ENCODE peak calls at places on chromosomes 16 and 17, in five cellular contexts. L, I, Z, N and W are unnamed samples.
A peak's percentile ranks its signal among the peaks of the same experiment; 100 is the strongest.

GRCh38 chr16:88601313-88602036 is 31.3 kb downstream of the ZC3H18 start:
- DNase-seq in I (no peak), N (no peak), L (no peak), Z (no peak), W (no peak)

GRCh38 chr17:41103896-41104295 is 1.3 kb upstream of the KRTAP4-9 start:
- DNase-seq in L (no peak), N (peak; percentile 34), I (no peak), Z (no peak), W (no peak)

GRCh38 chr17:57355090-57355859 is 99.0 kb downstream of the MSI2 start:
- DNase-seq in L (no peak), I (no peak), Z (no peak), N (no peak), W (no peak)

GRCh38 chr17:50052241-50052788 is 3.6 kb upstream of the ITGA3 start:
- DNase-seq in N (no peak), L (no peak), I (no peak), Z (no peak), W (no peak)

GRCh38 chr17:10612957-10613744 is 44.0 kb downstream of the MYH3 start:
- DNase-seq in N (peak; percentile 45), L (peak; percentile 26), Z (no peak), I (no peak), W (no peak)

GRCh38 chr16:3149630-3150345 is 15.0 kb downstream of the ZNF213 start:
- DNase-seq in I (no peak), N (peak; percentile 42), L (peak; percentile 81), Z (peak; percentile 69), W (peak; percentile 95)

GRCh38 chr17:39002991-39003715 is 36.0 kb upstream of the FBXO47 start:
- DNase-seq in Z (peak; percentile 61), I (no peak), L (no peak), N (no peak), W (no peak)

GRCh38 chr17:59388070-59388556 is 56.7 kb downstream of the YPEL2 start:
- DNase-seq in N (no peak), L (no peak), I (no peak), Z (no peak), W (no peak)

GRCh38 chr17:63224644-63225043 is 221.5 kb downstream of the CYB561 start:
- DNase-seq in N (no peak), L (no peak), I (no peak), Z (no peak), W (no peak)

GRCh38 chr17:35797370-35797769 is 1.9 kb upstream of the MMP28 start:
- DNase-seq in L (no peak), N (no peak), Z (no peak), I (no peak), W (no peak)

GRCh38 chr17:35795007-35795870 is at the start of gene MMP28:
- DNase-seq in I (peak; percentile 79), N (no peak), L (no peak), Z (peak; percentile 67), W (peak; percentile 91)

GRCh38 chr17:35797918-35798317 is 2.5 kb upstream of the MMP28 start:
- DNase-seq in Z (no peak), N (no peak), L (no peak), I (no peak), W (no peak)

GRCh38 chr17:35796942-35797341 is 1.5 kb upstream of the MMP28 start:
- DNase-seq in Z (no peak), N (no peak), L (no peak), I (no peak), W (no peak)

DNA sequence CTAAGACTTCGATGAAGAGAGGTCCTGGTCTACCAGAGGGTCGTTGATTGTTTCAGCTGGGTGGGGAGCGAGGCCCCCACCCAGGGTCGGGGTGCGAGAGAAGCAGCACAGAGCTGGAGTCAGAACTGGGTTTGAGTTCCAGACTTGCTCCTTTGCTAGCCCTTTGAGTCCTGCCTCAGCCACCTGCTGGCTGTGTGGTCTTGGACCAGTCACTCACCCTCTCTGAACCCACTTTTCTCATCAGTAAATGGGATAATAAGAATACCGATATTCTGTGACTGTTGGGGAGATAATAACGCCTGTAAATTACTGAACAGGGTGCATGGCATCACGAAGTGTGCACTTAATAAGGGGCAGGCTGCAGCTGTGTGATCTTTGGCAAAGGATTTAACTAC is 427 bp upstream of the MMP28 start:
- DNase-seq in I (no peak), Z (no peak), L (no peak), N (no peak), W (no peak)
- H3K27me3 ChIP-seq in I (no peaks in the 10 kb centered on the region), Z (peaks cover 4% of the 10 kb centered on the region), L (peaks cover 28% of the 10 kb centered on the region), N (peaks cover 65% of the 10 kb centered on the region), W (peaks cover 60% of the 10 kb centered on the region)

GRCh38 chr16:50741225-50741807 is 570 bp upstream of the CYLD start:
- DNase-seq in I (peak; percentile 64), N (no peak), L (no peak), Z (no peak), W (peak; percentile 25)

GRCh38 chr16:50742521-50743150 is 750 bp downstream of the CYLD start:
- DNase-seq in I (peak; percentile 30), N (peak; percentile 43), L (peak; percentile 17), Z (peak; percentile 65), W (peak; percentile 61)

GRCh38 chr16:50741808-50742520 is at the start of gene CYLD:
- DNase-seq in N (peak; percentile 99), Z (peak; percentile 99), L (peak; percentile 100), I (peak; percentile 100), W (peak; percentile 99)

GRCh38 chr16:50739031-50739430 is 2.9 kb upstream of the CYLD start:
- DNase-seq in L (no peak), I (no peak), Z (peak; percentile 15), N (no peak), W (no peak)

GRCh38 chr16:50740747-50741146 is 1.1 kb upstream of the CYLD start:
- DNase-seq in L (no peak), I (peak; percentile 40), N (no peak), Z (no peak), W (no peak)
- H3K4me3 ChIP-seq in L (no peak overlapping the region), I (no peak overlapping the region), N (no peak overlapping the region), Z (no peak overlapping the region), W (no peak overlapping the region)

GRCh38 chr17:4048218-4048617 is 84.0 kb upstream of the ATP2A3 start:
- DNase-seq in Z (no peak), N (no peak), I (no peak), L (peak; percentile 20), W (no peak)
- H3K36me3 ChIP-seq in Z (peaks cover 65% of the 10 kb centered on the region), N (peaks cover 52% of the 10 kb centered on the region), I (peaks cover 26% of the 10 kb centered on the region), L (peaks cover 11% of the 10 kb centered on the region), W (peaks cover 19% of the 10 kb centered on the region)

GRCh38 chr17:79818026-79818758 is 21.0 kb downstream of the CBX4 start:
- DNase-seq in I (no peak), L (no peak), Z (no peak), N (no peak), W (no peak)
- H3K27me3 ChIP-seq in I (peaks cover 5% of the 10 kb centered on the region), L (peaks cover 53% of the 10 kb centered on the region), Z (peaks cover 20% of the 10 kb centered on the region), N (peaks cover 72% of the 10 kb centered on the region), W (peaks cover 81% of the 10 kb centered on the region)